ENCODE peak calls at places on chromosomes 5 and 9, in five cellular contexts. G is body of pancreas, X is glutamatergic neuron, M is suprapubic skin, J is stomach. L is an unnamed sample.

GRCh38 chr9:138122201-138122600 is 244.6 kb downstream of the CACNA1B start:
- DNase-seq in G (no peak), X (no peak), M (no peak), J (no peak), L (no peak)

GRCh38 chr9:72875221-72875620 is 77.6 kb downstream of the ALDH1A1 start:
- DNase-seq in G (no peak), X (no peak), M (no peak), J (no peak), L (no peak)

GRCh38 chr9:15205632-15206243 is 101.3 kb downstream of the TTC39B start:
- DNase-seq in G (no peak), X (no peak), M (no peak), J (no peak), L (no peak)

GRCh38 chr5:1552469-1553255 is 28.9 kb upstream of the LPCAT1 start:
- DNase-seq in G (no peak), X (no peak), M (no peak), J (no peak), L (peak; percentile 77)

GRCh38 chr5:165627548-165628170 is 2122.2 kb downstream of the MAT2B start:
- DNase-seq in G (no peak), X (no peak), M (no peak), J (no peak), L (no peak)

GRCh38 chr9:88476491-88477271 is 58.3 kb upstream of the NXNL2 start:
- DNase-seq in G (no peak), X (no peak), M (no peak), J (no peak), L (no peak)

GRCh38 chr5:4058899-4059298 is 463.3 kb downstream of the IRX1 start:
- DNase-seq in G (no peak), X (no peak), M (no peak), J (no peak), L (no peak)

GRCh38 chr9:131773911-131774379 is 34.1 kb upstream of the RAPGEF1 start:
- DNase-seq in G (peak; percentile 57), X (no peak), M (no peak), J (peak; percentile 30), L (peak; percentile 89)

GRCh38 chr5:146564036-146564762 is 48.2 kb upstream of the GPR151 start:
- DNase-seq in G (no peak), X (no peak), M (no peak), J (no peak), L (no peak)

GRCh38 chr9:113523421-113524141 is 60.1 kb downstream of the RGS3 start:
- DNase-seq in G (peak; percentile 57), X (no peak), M (no peak), J (no peak), L (no peak)

GRCh38 chr5:158715592-158715991 is 384.1 kb downstream of the EBF1 start:
- DNase-seq in G (no peak), X (no peak), M (no peak), J (no peak), L (no peak)
- TF ChIP-seq CTCF in G (no peak), X (no peak), M (no peak), J (no peak), L (no peak)

GRCh38 chr9:99948482-99948881 is 42.0 kb downstream of the STX17 start:
- DNase-seq in G (no peak), X (no peak), M (no peak), J (no peak), L (no peak)

GRCh38 chr9:99948896-99949295 is 42.4 kb downstream of the STX17 start:
- DNase-seq in G (peak; percentile 10), X (no peak), M (no peak), J (peak; percentile 29), L (no peak)

GRCh38 chr9:99947395-99947794 is 40.9 kb downstream of the STX17 start:
- DNase-seq in G (no peak), X (no peak), M (no peak), J (no peak), L (no peak)
- TF ChIP-seq CTCF in G (no peak), X (peak; percentile 11), M (no peak), J (no peak), L (peak; percentile 17)

DNA sequence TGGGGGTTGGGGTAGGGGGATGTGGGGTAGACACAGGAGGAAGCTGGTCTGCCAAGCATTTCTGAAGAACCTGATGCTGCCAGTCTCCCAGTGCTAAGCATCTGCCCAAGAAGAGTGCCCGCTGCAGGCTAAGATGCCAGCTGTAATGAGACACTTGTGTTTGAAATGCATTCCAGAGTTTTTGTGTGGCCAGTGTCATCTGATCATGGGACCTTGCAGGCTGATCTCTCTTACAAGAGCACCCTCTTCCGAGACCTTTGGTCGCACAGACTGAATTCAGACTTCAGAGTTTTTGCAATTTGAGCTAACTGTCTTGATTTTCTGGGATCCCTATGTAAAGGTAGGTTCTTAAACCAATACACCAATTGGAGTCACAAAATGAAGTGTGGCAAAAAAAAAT is 58.1 kb downstream of the DENND1A start:
- DNase-seq in G (no peak), X (no peak), M (no peak), J (no peak), L (no peak)
- TF ChIP-seq CTCF in G (no peak), X (no peak), M (no peak), J (no peak), L (no peak)

GRCh38 chr5:158244882-158245281 is 385.9 kb upstream of the CLINT1 start:
- DNase-seq in G (no peak), X (no peak), M (no peak), J (no peak), L (no peak)
- TF ChIP-seq CTCF in G (no peak), X (no peak), M (no peak), J (no peak), L (no peak)

GRCh38 chr5:91266184-91266705 is 116.9 kb downstream of the ARRDC3 start:
- DNase-seq in G (no peak), X (no peak), M (no peak), J (no peak), L (no peak)
- TF ChIP-seq CTCF in G (peak; percentile 50), X (no peak), M (no peak), J (no peak), L (peak; percentile 24)

GRCh38 chr9:93120846-93121315 is 13.2 kb downstream of the NINJ1 start:
- DNase-seq in G (no peak), X (peak; percentile 10), M (peak; percentile 60), J (no peak), L (no peak)
- TF ChIP-seq CTCF in G (no peak), X (no peak), M (no peak), J (no peak), L (no peak)

GRCh38 chr5:92835712-92836111 is 745.3 kb downstream of the NR2F1-AS1 start:
- DNase-seq in G (no peak), X (no peak), M (no peak), J (no peak), L (no peak)

GRCh38 chr5:92841604-92842155 is 739.3 kb downstream of the NR2F1-AS1 start:
- DNase-seq in G (no peak), X (no peak), M (no peak), J (no peak), L (no peak)

GRCh38 chr5:92836861-92837755 is 743.9 kb downstream of the NR2F1-AS1 start:
- DNase-seq in G (no peak), X (no peak), M (no peak), J (no peak), L (no peak)

DNA sequence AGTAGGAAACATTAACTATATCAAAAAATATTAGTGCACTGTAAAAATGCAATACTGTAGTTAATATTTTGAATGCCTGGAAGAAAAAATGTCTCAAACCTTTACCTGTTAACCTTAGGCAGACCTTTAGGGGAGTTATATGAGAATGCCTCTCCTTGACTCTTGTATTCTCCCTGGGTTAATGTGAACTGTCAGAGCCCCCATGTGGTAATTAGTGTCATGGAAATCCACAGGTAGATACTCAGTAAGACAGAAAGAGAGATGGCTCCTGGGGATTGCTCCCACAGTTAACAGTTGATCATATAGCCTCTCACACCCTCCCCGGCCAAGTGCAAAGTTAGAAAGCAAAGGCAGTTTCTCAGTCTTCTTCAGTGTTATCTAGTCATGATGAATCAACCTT is 742.8 kb downstream of the NR2F1-AS1 start:
- DNase-seq in G (no peak), X (no peak), M (no peak), J (no peak), L (no peak)
- TF ChIP-seq CTCF in G (no peak), X (no peak), M (no peak), J (no peak), L (peak; percentile 14)

GRCh38 chr5:96957125-96958041 is 21.5 kb downstream of the LNPEP start:
- DNase-seq in G (no peak), X (no peak), M (no peak), J (no peak), L (no peak)

GRCh38 chr5:96958977-96959376 is 23.1 kb downstream of the LNPEP start:
- DNase-seq in G (no peak), X (no peak), M (no peak), J (no peak), L (no peak)

GRCh38 chr5:96952118-96952750 is 16.4 kb downstream of the LNPEP start:
- DNase-seq in G (no peak), X (no peak), M (no peak), J (no peak), L (no peak)

GRCh38 chr5:96952946-96953730 is 17.3 kb downstream of the LNPEP start:
- DNase-seq in G (no peak), X (no peak), M (no peak), J (no peak), L (no peak)
- TF ChIP-seq CTCF in G (no peak), X (no peak), M (no peak), J (no peak), L (no peak)

DNA sequence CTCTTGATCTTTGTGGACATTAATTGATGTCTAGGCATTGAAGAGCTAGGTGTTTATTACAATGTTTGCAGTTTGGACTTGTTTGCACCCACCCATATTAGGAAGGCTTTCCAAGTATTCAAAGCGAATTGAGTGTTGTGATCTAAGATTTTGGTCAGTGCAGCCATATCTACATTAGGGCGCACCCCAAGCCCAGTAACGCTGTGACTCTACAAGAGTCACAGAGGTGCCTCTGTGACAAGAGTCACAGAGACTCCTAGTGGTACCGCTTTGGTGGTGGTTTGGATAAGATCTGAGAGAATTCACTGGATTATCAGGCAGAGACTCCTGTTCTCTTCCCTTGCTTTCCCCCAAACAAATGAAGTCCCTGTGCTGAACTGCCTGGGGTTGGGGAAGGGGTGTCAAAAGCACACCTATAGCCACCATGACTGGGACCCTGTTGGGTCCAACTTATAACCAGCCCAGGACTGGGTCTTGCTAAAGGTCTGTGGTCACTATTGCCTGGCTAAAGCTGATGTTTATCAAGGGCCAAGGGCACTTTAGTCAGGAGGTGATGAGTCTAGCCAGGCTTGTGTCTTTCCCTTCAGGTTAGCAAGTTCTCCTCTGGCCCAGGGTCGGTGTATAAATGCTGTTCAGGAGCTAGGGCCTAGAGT is 114.1 kb upstream of the RIOK2 start:
- DNase-seq in G (no peak), X (peak; percentile 44), M (no peak), J (no peak), L (no peak)
- TF ChIP-seq CTCF in G (no peak), X (peak; percentile 28), M (no peak), J (no peak), L (peak; percentile 52)